ENCODE peak calls at places on chromosome 19, in four cellular contexts. T is neuronal stem cell, H is H1, B is mesendoderm. K is an unnamed sample. For H3K79me1 and H3K4me1, the result is how much of the 10 kb centered on the place peaks cover.

GRCh38 chr19:6273701-6274601 is 5.8 kb downstream of the MLLT1 start:
- DNase-seq in T (no peak), H (no peak), B (no peak), K (no peak)

GRCh38 chr19:48819366-48819816 is 8.6 kb upstream of the BCAT2 start:
- DNase-seq in T (no peak), H (no peak), B (no peak), K (no peak)

GRCh38 chr19:1223018-1223855 is 14.6 kb downstream of the CBARP start:
- DNase-seq in T (no peak), H (peak), B (peak), K (peak)

GRCh38 chr19:45368737-45369340 is 1.5 kb downstream of the ERCC2 start:
- DNase-seq in T (no peak), H (no peak), B (peak), K (peak)

GRCh38 chr19:43574424-43575155 is 737 bp downstream of the XRCC1 start:
- DNase-seq in T (no peak), H (no peak), B (no peak), K (no peak)

GRCh38 chr19:54507824-54508223 is 5.2 kb downstream of the LAIR2 start:
- DNase-seq in T (no peak), H (no peak), B (no peak), K (no peak)

GRCh38 chr19:991174-991931 is 7.2 kb downstream of the WDR18 start:
- DNase-seq in T (no peak), H (peak), B (peak), K (peak)

GRCh38 chr19:35518313-35518712 is 4.9 kb upstream of the DMKN start:
- DNase-seq in T (no peak), H (no peak), B (peak), K (no peak)

GRCh38 chr19:44588753-44589112 is 24.6 kb upstream of the IGSF23 start:
- DNase-seq in T (no peak), H (no peak), B (no peak), K (no peak)

GRCh38 chr19:7879102-7879770 is 5.0 kb upstream of the PRR36 start:
- DNase-seq in T (no peak), H (no peak), B (no peak), K (no peak)

GRCh38 chr19:49923055-49924003 is 5.7 kb upstream of the ATF5 start:
- DNase-seq in T (no peak), H (no peak), B (no peak), K (no peak)

GRCh38 chr19:36528921-36529518 is 949 bp upstream of the ZNF260 start:
- DNase-seq in T (no peak), H (peak), B (peak), K (peak)

GRCh38 chr19:1251503-1252220 is 3.3 kb downstream of the MIDN start:
- DNase-seq in T (no peak), H (no peak), B (peak), K (no peak)

GRCh38 chr19:45499196-45500180 is 1.2 kb downstream of the PPM1N start:
- DNase-seq in T (peak), H (peak), B (peak), K (peak)

GRCh38 chr19:13689050-13689449 is 75.3 kb upstream of the MRI1 start:
- DNase-seq in T (peak), H (peak), B (peak), K (peak)

GRCh38 chr19:38705197-38706019 is 38.9 kb downstream of the CAPN12 start:
- DNase-seq in T (no peak), H (no peak), B (no peak), K (no peak)
- H3K27ac ChIP-seq in T (no peak), H (no peak), B (no peak), K (no peak)

DNA sequence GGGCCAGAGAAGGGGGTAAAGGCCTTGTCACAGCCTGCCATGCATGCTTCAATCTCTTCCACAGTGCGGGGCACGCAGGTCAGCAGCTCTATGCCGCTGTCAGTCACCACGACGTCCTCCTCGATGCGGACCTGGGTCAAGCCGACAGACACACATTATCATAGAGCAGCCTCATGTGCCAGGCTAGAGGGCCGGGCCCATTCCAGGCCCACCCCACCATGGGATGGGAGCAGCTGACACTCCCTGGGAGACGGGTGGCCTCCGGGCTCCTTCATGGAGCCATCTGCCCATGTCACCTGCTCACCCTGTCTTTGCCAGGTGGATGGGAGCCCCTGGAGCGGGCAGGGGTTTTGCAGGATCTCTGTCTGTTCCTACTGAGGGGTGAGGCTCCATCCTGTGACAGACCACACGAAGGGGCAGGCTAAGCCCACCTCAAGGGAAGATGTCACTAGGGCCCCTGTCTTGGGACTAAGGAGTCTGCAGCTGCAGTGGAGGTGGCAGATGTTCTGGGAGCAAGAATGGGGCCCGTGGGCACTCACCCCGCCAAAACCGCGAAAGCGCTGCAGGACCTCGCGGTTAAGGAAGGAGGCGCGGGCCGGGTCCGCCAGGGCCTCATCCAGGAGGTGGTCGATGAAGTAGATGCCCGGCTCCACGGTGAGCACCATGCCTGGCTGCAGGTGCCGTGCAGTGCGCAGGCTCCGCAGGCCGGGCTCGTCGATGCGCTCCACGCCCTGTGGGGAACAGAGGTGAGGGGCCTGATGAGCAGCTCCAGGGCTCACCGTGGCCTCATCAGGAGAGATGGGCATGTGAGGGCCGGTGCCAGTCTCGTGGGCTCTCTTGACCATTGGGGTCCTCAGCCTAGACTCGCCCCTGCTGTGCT is 14.1 kb downstream of the CEBPG start:
- DNase-seq in T (no peak), H (no peak), B (no peak), K (no peak)
- H3K79me1 ChIP-seq in T (under half), H (under half), B (under half), K (under half)

GRCh38 chr19:15264061-15264932 is 32.0 kb upstream of the EPHX3 start:
- DNase-seq in T (peak), H (peak), B (peak), K (peak)

GRCh38 chr19:15265849-15266248 is 33.6 kb upstream of the EPHX3 start:
- DNase-seq in T (no peak), H (no peak), B (no peak), K (no peak)

GRCh38 chr19:15264933-15265206 is 32.6 kb upstream of the EPHX3 start:
- DNase-seq in T (no peak), H (no peak), B (no peak), K (no peak)

GRCh38 chr19:15266683-15267082 is 34.4 kb upstream of the EPHX3 start:
- DNase-seq in T (no peak), H (no peak), B (no peak), K (no peak)

GRCh38 chr19:15265214-15265613 is 33.0 kb upstream of the EPHX3 start:
- DNase-seq in T (no peak), H (no peak), B (no peak), K (no peak)
- H3K4me1 ChIP-seq in T (under half), H (under half), B (under half), K (under half)

DNA sequence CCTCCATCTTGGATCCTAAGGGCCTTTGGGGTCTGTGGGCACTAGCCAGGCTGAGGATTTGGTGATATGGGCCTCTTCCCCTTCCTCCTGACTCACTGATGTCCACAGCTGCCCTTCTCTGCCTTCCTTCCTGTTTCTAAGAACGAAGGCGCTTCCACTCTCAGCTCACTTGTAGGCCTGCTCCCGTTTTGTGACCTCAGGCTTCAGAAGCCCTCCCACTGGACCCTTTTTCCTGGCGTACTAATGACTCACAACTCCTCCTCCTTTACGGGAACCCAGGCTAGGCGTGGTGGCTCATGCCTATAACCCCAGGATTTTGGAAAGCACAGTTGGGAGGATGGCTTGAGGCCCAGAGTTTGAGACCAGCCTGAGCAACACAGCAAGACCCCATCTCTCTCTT is 55.6 kb downstream of the TMED1 start:
- DNase-seq in T (no peak), H (no peak), B (no peak), K (no peak)
- H3K27ac ChIP-seq in T (no peak), H (no peak), B (no peak), K (no peak)